ENCODE peak calls at places on chromosomes 13 and 19, in nine cellular contexts. One of them, this sample, is unnamed.
A peak's percentile ranks its signal among the peaks of the same experiment; 100 is the strongest.

GRCh38 chr19:45657520-45658163 is 10.4 kb upstream of the GIPR start:
- DNase-seq in activated T-helper 1 cell treated with anti-CD3 and anti-CD28 coated beads, Interleukin-2, amount 50 U/mL, for 16 hours: no peak
- DNase-seq in kidney epithelial cell: no peak
- DNase-seq in tibial nerve: no peak
- DNase-seq in AG20443: no peak
- DNase-seq in RWPE1: no peak
- DNase-seq in hepatic stellate cell: no peak
- DNase-seq in stimulated activated CD8-positive, alpha-beta memory T cell treated with anti-CD3 and anti-CD28 coated beads, Interleukin-15, amount 100 ng/mL, for 4 hours: no peak
- DNase-seq in activated naive CD4-positive, alpha-beta T cell treated with anti-CD3 and anti-CD28 coated beads, Interleukin-2, amount 50 U/mL, for 16 hours: no peak
- DNase-seq in this sample: no peak

GRCh38 chr19:14612657-14613056 is 29.8 kb downstream of the CLEC17A start:
- DNase-seq in activated T-helper 1 cell treated with anti-CD3 and anti-CD28 coated beads, Interleukin-2, amount 50 U/mL, for 16 hours: no peak
- DNase-seq in kidney epithelial cell: no peak
- DNase-seq in tibial nerve: no peak
- DNase-seq in AG20443: no peak
- DNase-seq in RWPE1: no peak
- DNase-seq in hepatic stellate cell: no peak
- DNase-seq in stimulated activated CD8-positive, alpha-beta memory T cell treated with anti-CD3 and anti-CD28 coated beads, Interleukin-15, amount 100 ng/mL, for 4 hours: no peak
- DNase-seq in activated naive CD4-positive, alpha-beta T cell treated with anti-CD3 and anti-CD28 coated beads, Interleukin-2, amount 50 U/mL, for 16 hours: no peak
- DNase-seq in this sample: no peak

GRCh38 chr13:79457948-79458347 is 23.0 kb upstream of the NDFIP2 start:
- DNase-seq in activated T-helper 1 cell treated with anti-CD3 and anti-CD28 coated beads, Interleukin-2, amount 50 U/mL, for 16 hours: no peak
- DNase-seq in kidney epithelial cell: no peak
- DNase-seq in tibial nerve: no peak
- DNase-seq in AG20443: peak; percentile 80
- DNase-seq in RWPE1: peak; percentile 27
- DNase-seq in hepatic stellate cell: peak; percentile 33
- DNase-seq in stimulated activated CD8-positive, alpha-beta memory T cell treated with anti-CD3 and anti-CD28 coated beads, Interleukin-15, amount 100 ng/mL, for 4 hours: no peak
- DNase-seq in activated naive CD4-positive, alpha-beta T cell treated with anti-CD3 and anti-CD28 coated beads, Interleukin-2, amount 50 U/mL, for 16 hours: no peak
- DNase-seq in this sample: peak; percentile 73

GRCh38 chr13:41648314-41648935 is 191.1 kb downstream of the RGCC start:
- DNase-seq in activated T-helper 1 cell treated with anti-CD3 and anti-CD28 coated beads, Interleukin-2, amount 50 U/mL, for 16 hours: no peak
- DNase-seq in kidney epithelial cell: peak; percentile 70
- DNase-seq in tibial nerve: no peak
- DNase-seq in AG20443: no peak
- DNase-seq in RWPE1: peak; percentile 9
- DNase-seq in hepatic stellate cell: no peak
- DNase-seq in stimulated activated CD8-positive, alpha-beta memory T cell treated with anti-CD3 and anti-CD28 coated beads, Interleukin-15, amount 100 ng/mL, for 4 hours: no peak
- DNase-seq in activated naive CD4-positive, alpha-beta T cell treated with anti-CD3 and anti-CD28 coated beads, Interleukin-2, amount 50 U/mL, for 16 hours: no peak
- DNase-seq in this sample: peak; percentile 81

GRCh38 chr19:36081385-36081784 is 26.7 kb downstream of the WDR62 start:
- DNase-seq in activated T-helper 1 cell treated with anti-CD3 and anti-CD28 coated beads, Interleukin-2, amount 50 U/mL, for 16 hours: no peak
- DNase-seq in kidney epithelial cell: no peak
- DNase-seq in tibial nerve: peak; percentile 16
- DNase-seq in AG20443: no peak
- DNase-seq in RWPE1: no peak
- DNase-seq in hepatic stellate cell: no peak
- DNase-seq in stimulated activated CD8-positive, alpha-beta memory T cell treated with anti-CD3 and anti-CD28 coated beads, Interleukin-15, amount 100 ng/mL, for 4 hours: no peak
- DNase-seq in activated naive CD4-positive, alpha-beta T cell treated with anti-CD3 and anti-CD28 coated beads, Interleukin-2, amount 50 U/mL, for 16 hours: no peak
- DNase-seq in this sample: no peak

GRCh38 chr19:34687348-34687747 is 9.9 kb downstream of the ZNF302 start:
- DNase-seq in activated T-helper 1 cell treated with anti-CD3 and anti-CD28 coated beads, Interleukin-2, amount 50 U/mL, for 16 hours: no peak
- DNase-seq in kidney epithelial cell: no peak
- DNase-seq in tibial nerve: no peak
- DNase-seq in AG20443: no peak
- DNase-seq in RWPE1: no peak
- DNase-seq in hepatic stellate cell: no peak
- DNase-seq in stimulated activated CD8-positive, alpha-beta memory T cell treated with anti-CD3 and anti-CD28 coated beads, Interleukin-15, amount 100 ng/mL, for 4 hours: no peak
- DNase-seq in activated naive CD4-positive, alpha-beta T cell treated with anti-CD3 and anti-CD28 coated beads, Interleukin-2, amount 50 U/mL, for 16 hours: no peak
- DNase-seq in this sample: no peak

GRCh38 chr13:51091839-51092238 is 19.2 kb downstream of the C13orf42 start:
- DNase-seq in activated T-helper 1 cell treated with anti-CD3 and anti-CD28 coated beads, Interleukin-2, amount 50 U/mL, for 16 hours: no peak
- DNase-seq in kidney epithelial cell: no peak
- DNase-seq in tibial nerve: no peak
- DNase-seq in AG20443: no peak
- DNase-seq in RWPE1: no peak
- DNase-seq in hepatic stellate cell: no peak
- DNase-seq in stimulated activated CD8-positive, alpha-beta memory T cell treated with anti-CD3 and anti-CD28 coated beads, Interleukin-15, amount 100 ng/mL, for 4 hours: no peak
- DNase-seq in activated naive CD4-positive, alpha-beta T cell treated with anti-CD3 and anti-CD28 coated beads, Interleukin-2, amount 50 U/mL, for 16 hours: no peak
- DNase-seq in this sample: no peak

GRCh38 chr19:32201661-32202060 is 143.7 kb upstream of the ZNF507 start:
- DNase-seq in activated T-helper 1 cell treated with anti-CD3 and anti-CD28 coated beads, Interleukin-2, amount 50 U/mL, for 16 hours: no peak
- DNase-seq in kidney epithelial cell: no peak
- DNase-seq in tibial nerve: no peak
- DNase-seq in AG20443: no peak
- DNase-seq in RWPE1: no peak
- DNase-seq in hepatic stellate cell: no peak
- DNase-seq in stimulated activated CD8-positive, alpha-beta memory T cell treated with anti-CD3 and anti-CD28 coated beads, Interleukin-15, amount 100 ng/mL, for 4 hours: no peak
- DNase-seq in activated naive CD4-positive, alpha-beta T cell treated with anti-CD3 and anti-CD28 coated beads, Interleukin-2, amount 50 U/mL, for 16 hours: no peak
- DNase-seq in this sample: no peak

GRCh38 chr13:39777021-39777420 is 121.6 kb downstream of the COG6 start:
- DNase-seq in activated T-helper 1 cell treated with anti-CD3 and anti-CD28 coated beads, Interleukin-2, amount 50 U/mL, for 16 hours: no peak
- DNase-seq in kidney epithelial cell: no peak
- DNase-seq in tibial nerve: no peak
- DNase-seq in AG20443: no peak
- DNase-seq in RWPE1: no peak
- DNase-seq in hepatic stellate cell: no peak
- DNase-seq in stimulated activated CD8-positive, alpha-beta memory T cell treated with anti-CD3 and anti-CD28 coated beads, Interleukin-15, amount 100 ng/mL, for 4 hours: no peak
- DNase-seq in activated naive CD4-positive, alpha-beta T cell treated with anti-CD3 and anti-CD28 coated beads, Interleukin-2, amount 50 U/mL, for 16 hours: no peak
- DNase-seq in this sample: no peak

GRCh38 chr19:16394681-16395375 is 70.2 kb downstream of the KLF2 start:
- DNase-seq in activated T-helper 1 cell treated with anti-CD3 and anti-CD28 coated beads, Interleukin-2, amount 50 U/mL, for 16 hours: no peak
- DNase-seq in kidney epithelial cell: no peak
- DNase-seq in tibial nerve: no peak
- DNase-seq in AG20443: no peak
- DNase-seq in RWPE1: no peak
- DNase-seq in hepatic stellate cell: no peak
- DNase-seq in stimulated activated CD8-positive, alpha-beta memory T cell treated with anti-CD3 and anti-CD28 coated beads, Interleukin-15, amount 100 ng/mL, for 4 hours: no peak
- DNase-seq in activated naive CD4-positive, alpha-beta T cell treated with anti-CD3 and anti-CD28 coated beads, Interleukin-2, amount 50 U/mL, for 16 hours: no peak
- DNase-seq in this sample: peak; percentile 6

GRCh38 chr13:50068508-50068907 is 53.3 kb downstream of the KCNRG start:
- DNase-seq in activated T-helper 1 cell treated with anti-CD3 and anti-CD28 coated beads, Interleukin-2, amount 50 U/mL, for 16 hours: no peak
- DNase-seq in kidney epithelial cell: no peak
- DNase-seq in tibial nerve: no peak
- DNase-seq in AG20443: no peak
- DNase-seq in RWPE1: no peak
- DNase-seq in hepatic stellate cell: no peak
- DNase-seq in stimulated activated CD8-positive, alpha-beta memory T cell treated with anti-CD3 and anti-CD28 coated beads, Interleukin-15, amount 100 ng/mL, for 4 hours: no peak
- DNase-seq in activated naive CD4-positive, alpha-beta T cell treated with anti-CD3 and anti-CD28 coated beads, Interleukin-2, amount 50 U/mL, for 16 hours: no peak
- DNase-seq in this sample: no peak

GRCh38 chr19:41376241-41376997 is at the start of gene TMEM91:
- DNase-seq in activated T-helper 1 cell treated with anti-CD3 and anti-CD28 coated beads, Interleukin-2, amount 50 U/mL, for 16 hours: no peak
- DNase-seq in kidney epithelial cell: no peak
- DNase-seq in tibial nerve: peak; percentile 68
- DNase-seq in AG20443: peak; percentile 54
- DNase-seq in RWPE1: no peak
- DNase-seq in hepatic stellate cell: no peak
- DNase-seq in stimulated activated CD8-positive, alpha-beta memory T cell treated with anti-CD3 and anti-CD28 coated beads, Interleukin-15, amount 100 ng/mL, for 4 hours: no peak
- DNase-seq in activated naive CD4-positive, alpha-beta T cell treated with anti-CD3 and anti-CD28 coated beads, Interleukin-2, amount 50 U/mL, for 16 hours: peak; percentile 18
- DNase-seq in this sample: no peak

GRCh38 chr19:2551172-2551863 is 75.4 kb downstream of the GADD45B start:
- DNase-seq in activated T-helper 1 cell treated with anti-CD3 and anti-CD28 coated beads, Interleukin-2, amount 50 U/mL, for 16 hours: no peak
- DNase-seq in kidney epithelial cell: no peak
- DNase-seq in tibial nerve: no peak
- DNase-seq in AG20443: no peak
- DNase-seq in RWPE1: no peak
- DNase-seq in hepatic stellate cell: no peak
- DNase-seq in stimulated activated CD8-positive, alpha-beta memory T cell treated with anti-CD3 and anti-CD28 coated beads, Interleukin-15, amount 100 ng/mL, for 4 hours: no peak
- DNase-seq in activated naive CD4-positive, alpha-beta T cell treated with anti-CD3 and anti-CD28 coated beads, Interleukin-2, amount 50 U/mL, for 16 hours: no peak
- DNase-seq in this sample: no peak

This sample was measured in non-pigmented ciliary epithelial cell.